ENCODE peak calls at places on chromosomes 6 and 20, in five cellular contexts. One of them, this sample, is unnamed. For H3K4me1, the result is how much of the 10 kb centered on the place peaks cover.

GRCh38 chr6:50850223-50850751 is 31.6 kb downstream of the TFAP2B start:
- DNase-seq in uterus: no peak
- DNase-seq in OCI-LY7: no peak
- DNase-seq in breast epithelium: peak
- DNase-seq in CD8-positive, alpha-beta T cell: no peak
- DNase-seq in this sample: no peak

GRCh38 chr6:146047356-146047755 is 18.5 kb downstream of the GRM1 start:
- DNase-seq in uterus: no peak
- DNase-seq in OCI-LY7: no peak
- DNase-seq in breast epithelium: no peak
- DNase-seq in CD8-positive, alpha-beta T cell: no peak
- DNase-seq in this sample: no peak

GRCh38 chr6:128519132-128519930 is 1.1 kb downstream of the PTPRK start:
- DNase-seq in uterus: peak
- DNase-seq in OCI-LY7: no peak
- DNase-seq in breast epithelium: peak
- DNase-seq in CD8-positive, alpha-beta T cell: peak
- DNase-seq in this sample: peak

GRCh38 chr6:43980004-43980795 is 147.1 kb downstream of the MRPL14 start:
- DNase-seq in uterus: no peak
- DNase-seq in OCI-LY7: no peak
- DNase-seq in breast epithelium: no peak
- DNase-seq in CD8-positive, alpha-beta T cell: no peak
- DNase-seq in this sample: no peak

GRCh38 chr20:12970372-12970821 is 38.4 kb upstream of the SPTLC3 start:
- DNase-seq in uterus: no peak
- DNase-seq in OCI-LY7: peak
- DNase-seq in breast epithelium: no peak
- DNase-seq in CD8-positive, alpha-beta T cell: no peak
- DNase-seq in this sample: no peak

GRCh38 chr20:16437387-16437990 is 135.8 kb downstream of the KIF16B start:
- DNase-seq in uterus: no peak
- DNase-seq in OCI-LY7: no peak
- DNase-seq in breast epithelium: no peak
- DNase-seq in CD8-positive, alpha-beta T cell: no peak
- DNase-seq in this sample: no peak

GRCh38 chr20:17202668-17203067 is 24.2 kb upstream of the PCSK2 start:
- DNase-seq in uterus: no peak
- DNase-seq in OCI-LY7: no peak
- DNase-seq in breast epithelium: no peak
- DNase-seq in CD8-positive, alpha-beta T cell: no peak
- DNase-seq in this sample: no peak

GRCh38 chr6:50816947-50817637 is 1.6 kb upstream of the TFAP2B start:
- DNase-seq in uterus: no peak
- DNase-seq in OCI-LY7: no peak
- DNase-seq in breast epithelium: no peak
- DNase-seq in CD8-positive, alpha-beta T cell: no peak
- DNase-seq in this sample: no peak

GRCh38 chr6:34513628-34514027 is 42.5 kb downstream of the SPDEF start:
- DNase-seq in uterus: no peak
- DNase-seq in OCI-LY7: no peak
- DNase-seq in breast epithelium: no peak
- DNase-seq in CD8-positive, alpha-beta T cell: no peak
- DNase-seq in this sample: no peak

GRCh38 chr6:141056945-141057635 is 1075.6 kb upstream of the GJE1 start:
- DNase-seq in uterus: no peak
- DNase-seq in OCI-LY7: no peak
- DNase-seq in breast epithelium: no peak
- DNase-seq in CD8-positive, alpha-beta T cell: no peak
- DNase-seq in this sample: no peak

GRCh38 chr6:17865798-17866725 is 121.4 kb downstream of the KIF13A start:
- DNase-seq in uterus: peak
- DNase-seq in OCI-LY7: no peak
- DNase-seq in breast epithelium: peak
- DNase-seq in CD8-positive, alpha-beta T cell: no peak
- DNase-seq in this sample: peak

GRCh38 chr6:45917439-45917838 is 98.2 kb downstream of the CLIC5 start:
- DNase-seq in uterus: no peak
- DNase-seq in OCI-LY7: no peak
- DNase-seq in breast epithelium: no peak
- DNase-seq in CD8-positive, alpha-beta T cell: no peak
- DNase-seq in this sample: no peak

GRCh38 chr20:31919756-31920155 is 32.1 kb downstream of the PDRG1 start:
- DNase-seq in uterus: no peak
- DNase-seq in OCI-LY7: no peak
- DNase-seq in breast epithelium: no peak
- DNase-seq in CD8-positive, alpha-beta T cell: no peak
- DNase-seq in this sample: no peak

GRCh38 chr20:36454664-36455427 is 86.5 kb upstream of the MYL9 start:
- DNase-seq in uterus: no peak
- DNase-seq in OCI-LY7: no peak
- DNase-seq in breast epithelium: peak
- DNase-seq in CD8-positive, alpha-beta T cell: no peak
- DNase-seq in this sample: peak

GRCh38 chr6:166344240-166344639 is 1.9 kb upstream of the SFT2D1 start:
- DNase-seq in uterus: no peak
- DNase-seq in OCI-LY7: no peak
- DNase-seq in breast epithelium: no peak
- DNase-seq in CD8-positive, alpha-beta T cell: no peak
- DNase-seq in this sample: no peak

GRCh38 chr20:62772994-62773858 is 23.0 kb upstream of the MRGBP start:
- DNase-seq in uterus: no peak
- DNase-seq in OCI-LY7: no peak
- DNase-seq in breast epithelium: no peak
- DNase-seq in CD8-positive, alpha-beta T cell: no peak
- DNase-seq in this sample: no peak

GRCh38 chr6:167294651-167295494 is 3.8 kb downstream of the UNC93A start:
- DNase-seq in uterus: no peak
- DNase-seq in OCI-LY7: no peak
- DNase-seq in breast epithelium: no peak
- DNase-seq in CD8-positive, alpha-beta T cell: no peak
- DNase-seq in this sample: no peak

GRCh38 chr20:4297141-4297826 is 281.9 kb upstream of the RNF24 start:
- DNase-seq in uterus: peak
- DNase-seq in OCI-LY7: no peak
- DNase-seq in breast epithelium: peak
- DNase-seq in CD8-positive, alpha-beta T cell: no peak
- DNase-seq in this sample: no peak

GRCh38 chr6:54598787-54599309 is 247.7 kb upstream of the FAM83B start:
- DNase-seq in uterus: no peak
- DNase-seq in OCI-LY7: no peak
- DNase-seq in breast epithelium: no peak
- DNase-seq in CD8-positive, alpha-beta T cell: no peak
- DNase-seq in this sample: no peak

GRCh38 chr20:57941121-57941522 is 231.3 kb upstream of the PMEPA1 start:
- DNase-seq in uterus: peak
- DNase-seq in OCI-LY7: no peak
- DNase-seq in breast epithelium: no peak
- DNase-seq in CD8-positive, alpha-beta T cell: no peak
- DNase-seq in this sample: no peak

GRCh38 chr20:45969712-45970634 is 2.0 kb downstream of the ZNF335 start:
- DNase-seq in uterus: peak
- DNase-seq in OCI-LY7: peak
- DNase-seq in breast epithelium: no peak
- DNase-seq in CD8-positive, alpha-beta T cell: no peak
- DNase-seq in this sample: peak

GRCh38 chr20:58683132-58683531 is 9.5 kb upstream of the NPEPL1 start:
- DNase-seq in uterus: no peak
- DNase-seq in OCI-LY7: no peak
- DNase-seq in breast epithelium: no peak
- DNase-seq in CD8-positive, alpha-beta T cell: no peak
- DNase-seq in this sample: no peak

GRCh38 chr20:51487525-51488279 is 54.8 kb downstream of the NFATC2 start:
- DNase-seq in uterus: peak
- DNase-seq in OCI-LY7: no peak
- DNase-seq in breast epithelium: peak
- DNase-seq in CD8-positive, alpha-beta T cell: no peak
- DNase-seq in this sample: no peak

GRCh38 chr20:37524221-37524700 is 3.2 kb downstream of the NNAT start:
- DNase-seq in uterus: no peak
- DNase-seq in OCI-LY7: no peak
- DNase-seq in breast epithelium: no peak
- DNase-seq in CD8-positive, alpha-beta T cell: no peak
- DNase-seq in this sample: peak

GRCh38 chr6:125193208-125193607 is 39.6 kb downstream of the TPD52L1 start:
- DNase-seq in uterus: no peak
- DNase-seq in OCI-LY7: no peak
- DNase-seq in breast epithelium: no peak
- DNase-seq in CD8-positive, alpha-beta T cell: no peak
- DNase-seq in this sample: no peak

GRCh38 chr6:125190667-125191066 is 37.1 kb downstream of the TPD52L1 start:
- DNase-seq in uterus: no peak
- DNase-seq in OCI-LY7: no peak
- DNase-seq in breast epithelium: no peak
- DNase-seq in CD8-positive, alpha-beta T cell: no peak
- DNase-seq in this sample: no peak

GRCh38 chr6:125191916-125192609 is 38.5 kb downstream of the TPD52L1 start:
- DNase-seq in uterus: peak
- DNase-seq in OCI-LY7: peak
- DNase-seq in breast epithelium: peak
- DNase-seq in CD8-positive, alpha-beta T cell: peak
- DNase-seq in this sample: peak

GRCh38 chr6:125194980-125195379 is 41.4 kb downstream of the TPD52L1 start:
- DNase-seq in uterus: no peak
- DNase-seq in OCI-LY7: no peak
- DNase-seq in breast epithelium: no peak
- DNase-seq in CD8-positive, alpha-beta T cell: no peak
- DNase-seq in this sample: no peak

DNA sequence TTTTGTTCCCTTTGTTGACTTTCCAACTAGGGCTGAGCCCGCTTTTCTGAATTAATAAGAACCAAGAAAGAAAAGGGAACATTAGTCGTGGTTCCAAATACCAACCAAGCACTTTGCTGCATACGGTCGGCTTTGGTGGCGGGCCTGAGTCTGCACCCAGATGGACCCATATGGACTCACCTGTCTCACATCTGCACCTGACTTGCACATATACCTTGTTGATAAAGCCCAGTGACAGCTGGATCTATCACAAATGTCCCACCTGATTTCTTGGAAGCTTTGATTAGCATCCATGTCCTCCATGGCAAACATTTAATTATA is 39.0 kb downstream of the TPD52L1 start:
- DNase-seq in uterus: no peak
- DNase-seq in OCI-LY7: no peak
- DNase-seq in breast epithelium: no peak
- DNase-seq in CD8-positive, alpha-beta T cell: no peak
- DNase-seq in this sample: no peak
- TF ChIP-seq CTCF in uterus: no peak
- TF ChIP-seq CTCF in OCI-LY7: peak
- TF ChIP-seq CTCF in breast epithelium: no peak
- TF ChIP-seq CTCF in CD8-positive, alpha-beta T cell: peak
- TF ChIP-seq CTCF in this sample: no peak

GRCh38 chr6:37783025-37783825 is 36.3 kb upstream of the ZFAND3 start:
- DNase-seq in uterus: peak
- DNase-seq in OCI-LY7: no peak
- DNase-seq in breast epithelium: no peak
- DNase-seq in CD8-positive, alpha-beta T cell: no peak
- DNase-seq in this sample: peak
- H3K4me3 ChIP-seq in uterus: peak
- H3K4me3 ChIP-seq in OCI-LY7: no peak
- H3K4me3 ChIP-seq in breast epithelium: peak
- H3K4me3 ChIP-seq in CD8-positive, alpha-beta T cell: peak
- H3K4me3 ChIP-seq in this sample: peak

GRCh38 chr6:150622476-150622875 is 22.8 kb downstream of the PLEKHG1 start:
- DNase-seq in uterus: no peak
- DNase-seq in OCI-LY7: peak
- DNase-seq in breast epithelium: no peak
- DNase-seq in CD8-positive, alpha-beta T cell: no peak
- DNase-seq in this sample: no peak

GRCh38 chr6:150620763-150621162 is 21.1 kb downstream of the PLEKHG1 start:
- DNase-seq in uterus: no peak
- DNase-seq in OCI-LY7: no peak
- DNase-seq in breast epithelium: no peak
- DNase-seq in CD8-positive, alpha-beta T cell: no peak
- DNase-seq in this sample: no peak

GRCh38 chr6:150625927-150626326 is 26.2 kb downstream of the PLEKHG1 start:
- DNase-seq in uterus: no peak
- DNase-seq in OCI-LY7: no peak
- DNase-seq in breast epithelium: no peak
- DNase-seq in CD8-positive, alpha-beta T cell: no peak
- DNase-seq in this sample: no peak

GRCh38 chr6:150624199-150624598 is 24.5 kb downstream of the PLEKHG1 start:
- DNase-seq in uterus: no peak
- DNase-seq in OCI-LY7: peak
- DNase-seq in breast epithelium: no peak
- DNase-seq in CD8-positive, alpha-beta T cell: no peak
- DNase-seq in this sample: no peak

DNA sequence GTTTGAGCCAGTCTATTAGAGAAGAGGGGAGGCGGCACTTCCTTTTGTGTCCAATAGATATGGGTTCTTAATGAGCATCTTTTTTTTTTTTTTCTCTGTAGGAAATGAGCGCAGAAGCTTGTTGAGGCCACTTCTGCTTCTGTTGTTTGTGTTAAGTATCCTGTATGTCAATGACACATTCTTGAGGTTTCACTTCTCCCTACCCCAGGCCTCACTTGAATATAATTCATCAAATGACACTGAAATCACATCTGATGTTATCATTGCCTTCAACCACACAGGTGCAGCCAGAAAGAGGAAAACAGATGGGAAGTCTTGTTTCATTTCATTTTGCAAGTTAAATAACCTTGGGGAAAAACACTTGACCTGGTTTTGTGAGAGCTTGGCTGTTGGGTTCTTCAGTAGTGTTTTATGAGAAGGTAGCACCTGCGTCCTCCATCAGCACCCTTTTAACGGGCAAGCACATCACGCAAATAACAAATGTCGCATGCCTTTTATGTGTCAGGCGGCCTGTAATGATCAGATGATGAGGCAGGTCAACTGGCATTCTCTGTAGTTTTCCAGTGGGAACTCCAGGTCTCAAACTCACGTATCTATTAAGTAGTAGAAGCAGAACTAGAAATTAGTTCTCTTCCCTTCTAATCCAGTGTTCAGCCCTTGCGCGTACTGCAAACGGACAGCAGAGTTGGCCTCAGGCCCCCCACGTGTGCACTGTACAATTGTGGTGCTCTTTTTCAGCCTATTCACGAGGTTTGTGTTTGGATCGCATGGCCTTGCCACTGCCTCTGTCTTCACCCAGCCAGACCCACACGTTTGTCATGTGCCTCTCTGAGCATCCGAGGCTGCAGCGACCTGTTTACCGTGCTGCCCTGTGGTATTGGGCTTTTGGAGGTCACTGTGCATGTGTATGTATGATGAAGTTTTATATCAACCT is 23.5 kb downstream of the PLEKHG1 start:
- DNase-seq in uterus: no peak
- DNase-seq in OCI-LY7: peak
- DNase-seq in breast epithelium: no peak
- DNase-seq in CD8-positive, alpha-beta T cell: no peak
- DNase-seq in this sample: no peak
- H3K4me1 ChIP-seq in uterus: under half
- H3K4me1 ChIP-seq in OCI-LY7: half or more
- H3K4me1 ChIP-seq in breast epithelium: under half
- H3K4me1 ChIP-seq in CD8-positive, alpha-beta T cell: under half
- H3K4me1 ChIP-seq in this sample: under half

DNA sequence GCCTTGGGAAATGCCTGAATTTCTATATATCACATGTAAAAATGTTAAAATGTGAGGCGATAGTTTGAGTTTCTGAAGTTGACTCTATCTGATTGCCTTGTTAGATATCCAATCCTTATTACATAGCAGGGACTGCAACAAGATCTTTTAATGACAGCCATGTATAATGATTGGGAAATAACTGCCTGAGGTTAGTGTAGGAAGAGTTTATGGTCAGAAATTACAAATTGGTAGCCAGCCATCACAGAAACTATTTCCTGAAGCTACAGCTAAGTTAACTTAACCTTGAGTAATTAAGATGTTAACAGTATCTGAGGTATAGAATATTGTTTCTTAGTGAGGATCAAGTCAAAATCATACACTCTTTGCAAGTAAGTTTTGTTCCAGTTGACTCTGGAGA is 41.0 kb downstream of the AKIRIN2 start:
- DNase-seq in uterus: no peak
- DNase-seq in OCI-LY7: no peak
- DNase-seq in breast epithelium: no peak
- DNase-seq in CD8-positive, alpha-beta T cell: no peak
- DNase-seq in this sample: no peak
- TF ChIP-seq CTCF in uterus: no peak
- TF ChIP-seq CTCF in OCI-LY7: no peak
- TF ChIP-seq CTCF in breast epithelium: no peak
- TF ChIP-seq CTCF in CD8-positive, alpha-beta T cell: no peak
- TF ChIP-seq CTCF in this sample: no peak